ENCODE peak calls at places on chromosomes 3 and 15, in six cellular contexts. W is nephron progenitor cell, G is breast epithelium, F is testis, J is cardiac muscle cell, S is GM12864. R is an unnamed sample.

GRCh38 chr3:138082992-138083386 is 32.4 kb downstream of the DZIP1L start:
- DNase-seq in W (no peak), G (no peak), F (no peak), J (peak), S (no peak), R (no peak)

GRCh38 chr3:196260784-196261183 is 26.7 kb downstream of the PCYT1A start:
- DNase-seq in W (no peak), G (no peak), F (no peak), J (no peak), S (no peak), R (no peak)

GRCh38 chr15:50009634-50010033 is 109.4 kb downstream of the ATP8B4 start:
- DNase-seq in W (no peak), G (no peak), F (no peak), J (no peak), S (no peak), R (no peak)

GRCh38 chr3:122560680-122561079 is 3.4 kb downstream of the PARP9 start:
- DNase-seq in W (peak), G (no peak), F (peak), J (peak), S (peak), R (peak)

GRCh38 chr15:67578020-67578600 is 35.6 kb downstream of the MAP2K5 start:
- DNase-seq in W (no peak), G (no peak), F (no peak), J (no peak), S (no peak), R (no peak)

GRCh38 chr3:143657391-143657790 is 190.9 kb downstream of the SLC9A9 start:
- DNase-seq in W (no peak), G (no peak), F (no peak), J (peak), S (no peak), R (no peak)

GRCh38 chr15:77855871-77856270 is 221.6 kb downstream of the TBC1D2B start:
- DNase-seq in W (no peak), G (no peak), F (no peak), J (no peak), S (no peak), R (no peak)

GRCh38 chr3:105527949-105528348 is 161.2 kb downstream of the ALCAM start:
- DNase-seq in W (no peak), G (no peak), F (no peak), J (no peak), S (peak), R (no peak)

GRCh38 chr15:87227846-87228245 is 1028.7 kb downstream of the NTRK3 start:
- DNase-seq in W (no peak), G (no peak), F (no peak), J (no peak), S (no peak), R (no peak)

GRCh38 chr3:141011511-141012262 is 39.5 kb upstream of the SPSB4 start:
- DNase-seq in W (peak), G (peak), F (peak), J (peak), S (no peak), R (peak)

GRCh38 chr3:49617390-49618013 is 56.6 kb upstream of the APEH start:
- DNase-seq in W (no peak), G (no peak), F (no peak), J (no peak), S (no peak), R (no peak)

GRCh38 chr3:129486057-129487035 is 42.1 kb upstream of the RHO start:
- DNase-seq in W (no peak), G (no peak), F (no peak), J (peak), S (peak), R (no peak)

GRCh38 chr15:25830844-25831443 is 32.2 kb downstream of the ATP10A start:
- DNase-seq in W (no peak), G (no peak), F (peak), J (peak), S (no peak), R (no peak)

GRCh38 chr15:77104155-77104554 is 33.2 kb upstream of the TSPAN3 start:
- DNase-seq in W (no peak), G (no peak), F (no peak), J (peak), S (no peak), R (no peak)

GRCh38 chr3:46861996-46862688 is 1.1 kb downstream of the MYL3 start:
- DNase-seq in W (no peak), G (peak), F (peak), J (no peak), S (no peak), R (no peak)

GRCh38 chr3:103112273-103112672 is 677.5 kb downstream of the ZPLD1 start:
- DNase-seq in W (no peak), G (no peak), F (no peak), J (no peak), S (no peak), R (no peak)

GRCh38 chr3:151009981-151010380 is 37.5 kb upstream of the CLRN1 start:
- DNase-seq in W (no peak), G (no peak), F (no peak), J (no peak), S (no peak), R (no peak)

GRCh38 chr3:161454615-161455014 is 42.0 kb upstream of the OTOL1 start:
- DNase-seq in W (no peak), G (no peak), F (no peak), J (no peak), S (no peak), R (no peak)

GRCh38 chr3:13544293-13544831 is 4.6 kb upstream of the FBLN2 start:
- DNase-seq in W (no peak), G (no peak), F (no peak), J (peak), S (no peak), R (no peak)

GRCh38 chr3:880371-880770 is 212.5 kb upstream of the CNTN6 start:
- DNase-seq in W (no peak), G (no peak), F (no peak), J (no peak), S (no peak), R (no peak)

GRCh38 chr3:29972594-29972993 is 633.8 kb upstream of the TGFBR2 start:
- DNase-seq in W (no peak), G (no peak), F (no peak), J (peak), S (no peak), R (no peak)

GRCh38 chr3:9008550-9009255 is 45.4 kb upstream of the RAD18 start:
- DNase-seq in W (no peak), G (no peak), F (no peak), J (no peak), S (no peak), R (no peak)

GRCh38 chr3:65006300-65006739 is 318.5 kb upstream of the ADAMTS9 start:
- DNase-seq in W (no peak), G (no peak), F (no peak), J (peak), S (no peak), R (no peak)

GRCh38 chr3:141294848-141295247 is 63.2 kb downstream of the PXYLP1 start:
- DNase-seq in W (no peak), G (no peak), F (no peak), J (peak), S (no peak), R (no peak)

GRCh38 chr3:18562364-18563154 is 137.4 kb upstream of the SATB1 start:
- DNase-seq in W (no peak), G (no peak), F (no peak), J (no peak), S (no peak), R (no peak)

GRCh38 chr15:52095597-52096262 is 16.8 kb downstream of the BCL2L10 start:
- DNase-seq in W (no peak), G (no peak), F (no peak), J (peak), S (no peak), R (no peak)

GRCh38 chr15:63332367-63333078 is 49.1 kb downstream of the CA12 start:
- DNase-seq in W (no peak), G (no peak), F (no peak), J (peak), S (no peak), R (no peak)

GRCh38 chr3:142888484-142889262 is at the start of gene PCOLCE2:
- DNase-seq in W (peak), G (no peak), F (peak), J (peak), S (no peak), R (peak)

GRCh38 chr3:105944721-105945120 is 75.9 kb upstream of the CBLB start:
- DNase-seq in W (no peak), G (no peak), F (no peak), J (no peak), S (no peak), R (no peak)

GRCh38 chr3:64138656-64139375 is 86.5 kb downstream of the PRICKLE2 start:
- DNase-seq in W (no peak), G (no peak), F (no peak), J (no peak), S (no peak), R (no peak)

GRCh38 chr15:30913761-30914160 is 10.0 kb downstream of the FAN1 start:
- DNase-seq in W (no peak), G (no peak), F (no peak), J (no peak), S (no peak), R (no peak)

GRCh38 chr3:33855884-33856546 is 57.6 kb downstream of the PDCD6IP start:
- DNase-seq in W (no peak), G (no peak), F (no peak), J (peak), S (no peak), R (no peak)

GRCh38 chr3:53077476-53078220 is 31.8 kb upstream of the SFMBT1 start:
- DNase-seq in W (no peak), G (peak), F (no peak), J (no peak), S (no peak), R (no peak)

GRCh38 chr3:18127181-18127863 is 297.8 kb downstream of the SATB1 start:
- DNase-seq in W (no peak), G (no peak), F (no peak), J (no peak), S (peak), R (no peak)

GRCh38 chr3:12629560-12629959 is 34.4 kb downstream of the RAF1 start:
- DNase-seq in W (no peak), G (no peak), F (no peak), J (no peak), S (no peak), R (no peak)

GRCh38 chr3:145518639-145519038 is 642.3 kb downstream of the PLOD2 start:
- DNase-seq in W (no peak), G (no peak), F (no peak), J (no peak), S (no peak), R (no peak)
- TF ChIP-seq CTCF in W (no peak), G (no peak), F (no peak), J (no peak), S (no peak), R (no peak)

GRCh38 chr3:99702953-99703352 is 64.6 kb downstream of the COL8A1 start:
- DNase-seq in W (no peak), G (no peak), F (no peak), J (no peak), S (no peak), R (no peak)

GRCh38 chr3:99706410-99706809 is 68.0 kb downstream of the COL8A1 start:
- DNase-seq in W (no peak), G (no peak), F (no peak), J (peak), S (no peak), R (no peak)

GRCh38 chr3:99700637-99701268 is 62.4 kb downstream of the COL8A1 start:
- DNase-seq in W (no peak), G (no peak), F (no peak), J (peak), S (no peak), R (no peak)

GRCh38 chr3:99703535-99703934 is 65.1 kb downstream of the COL8A1 start:
- DNase-seq in W (no peak), G (no peak), F (no peak), J (no peak), S (no peak), R (no peak)

GRCh38 chr3:99704417-99704816 is 66.0 kb downstream of the COL8A1 start:
- DNase-seq in W (peak), G (no peak), F (no peak), J (no peak), S (no peak), R (no peak)
- TF ChIP-seq CTCF in W (no peak), G (no peak), F (no peak), J (no peak), S (no peak), R (no peak)

GRCh38 chr3:195031574-195032003 is 239.4 kb downstream of the XXYLT1 start:
- DNase-seq in W (no peak), G (no peak), F (no peak), J (no peak), S (no peak), R (peak)
- TF ChIP-seq CTCF in W (no peak), G (no peak), F (no peak), J (no peak), S (no peak), R (no peak)

GRCh38 chr15:69758810-69759410 is 306.3 kb downstream of the RPLP1 start:
- DNase-seq in W (no peak), G (no peak), F (peak), J (peak), S (peak), R (no peak)
- TF ChIP-seq CTCF in W (no peak), G (no peak), F (no peak), J (no peak), S (no peak), R (no peak)

DNA sequence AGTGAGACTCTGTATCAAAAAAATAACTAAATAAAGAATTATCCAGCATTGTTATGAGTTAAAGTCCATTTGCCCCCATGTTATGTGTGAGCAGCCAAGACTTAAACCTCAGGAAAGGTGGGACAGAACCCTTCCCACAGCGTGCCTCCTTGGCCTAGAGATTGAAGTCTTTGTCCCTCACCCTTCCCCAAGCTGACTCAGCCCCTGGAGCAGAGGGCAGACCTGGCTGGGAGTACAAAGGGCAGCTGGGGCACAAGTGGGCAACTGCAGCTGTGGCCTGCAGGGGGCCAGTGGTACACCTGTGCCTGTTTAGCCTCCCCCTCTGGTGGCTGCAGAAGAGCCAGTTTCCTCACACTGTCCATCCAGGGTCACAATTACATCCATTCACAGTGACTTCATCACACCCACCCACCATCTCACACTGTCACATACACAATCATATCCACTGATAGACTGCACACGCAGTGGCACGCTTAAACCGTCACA is 940 bp upstream of the ACY1 start:
- DNase-seq in W (no peak), G (no peak), F (no peak), J (no peak), S (no peak), R (peak)
- TF ChIP-seq CTCF in W (peak), G (peak), F (peak), J (peak), S (peak), R (peak)

DNA sequence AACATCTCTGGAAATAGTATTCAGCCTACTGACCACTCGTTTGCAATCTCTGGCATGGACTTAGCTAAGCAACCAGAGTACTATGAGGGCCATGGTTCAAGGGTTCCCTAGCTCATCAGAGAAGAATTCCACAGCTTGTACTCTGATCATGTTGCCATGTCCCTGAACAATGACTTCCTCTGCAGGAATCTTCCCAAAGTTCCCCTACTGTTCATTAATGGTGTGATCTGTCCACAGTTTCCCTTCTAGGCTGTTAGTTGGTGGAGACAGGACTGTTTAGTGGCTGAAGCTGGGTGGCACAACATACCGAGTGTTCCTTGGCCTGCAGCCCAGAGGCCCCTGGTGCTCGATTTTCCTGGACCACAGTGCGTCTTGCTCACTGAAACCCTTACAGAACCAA is 44.4 kb upstream of the GALNT15 start:
- DNase-seq in W (no peak), G (no peak), F (no peak), J (peak), S (no peak), R (no peak)
- TF ChIP-seq CTCF in W (no peak), G (no peak), F (no peak), J (no peak), S (no peak), R (no peak)

GRCh38 chr15:29736012-29736744 is 86.1 kb downstream of the TJP1 start:
- DNase-seq in W (no peak), G (no peak), F (no peak), J (no peak), S (no peak), R (no peak)

GRCh38 chr15:29734917-29735572 is 87.2 kb downstream of the TJP1 start:
- DNase-seq in W (no peak), G (no peak), F (no peak), J (peak), S (no peak), R (no peak)

GRCh38 chr15:29736745-29737023 is 85.6 kb downstream of the TJP1 start:
- DNase-seq in W (no peak), G (no peak), F (no peak), J (no peak), S (no peak), R (no peak)

DNA sequence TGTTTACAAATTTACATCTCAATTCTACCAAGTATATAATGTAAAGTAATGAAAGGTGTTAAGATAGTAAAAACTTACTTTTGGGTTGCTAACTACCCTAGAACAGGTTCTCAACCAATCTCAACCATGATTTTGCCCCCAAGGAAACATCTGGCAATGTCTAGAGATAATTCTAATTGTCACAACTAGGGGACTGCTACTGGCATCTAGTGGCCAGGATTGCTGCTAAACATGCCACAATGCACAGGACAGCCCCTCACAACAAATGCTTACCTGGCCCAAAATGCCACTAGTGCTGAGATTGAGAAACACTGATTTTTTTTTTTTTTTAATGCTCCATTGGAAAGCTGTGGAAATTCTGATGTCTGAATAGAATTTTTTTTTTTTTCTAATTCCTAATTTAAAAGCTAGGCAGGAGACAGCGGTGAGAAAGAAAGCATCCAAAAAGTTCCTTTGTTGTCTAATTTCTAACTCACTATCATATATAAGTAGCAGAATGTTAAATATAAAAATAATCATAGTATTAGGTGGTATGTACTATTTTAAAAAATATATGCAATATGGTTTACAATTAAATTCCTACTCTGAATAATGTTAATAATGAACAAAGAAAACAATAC is 81.5 kb downstream of the TJP1 start:
- DNase-seq in W (no peak), G (no peak), F (no peak), J (no peak), S (no peak), R (no peak)
- TF ChIP-seq CTCF in W (no peak), G (no peak), F (no peak), J (peak), S (peak), R (no peak)

R was measured in endothelial cell.